ENCODE peak calls at places on chromosomes 11 and 22, in nine cellular contexts. One of them, this sample, is unnamed.

GRCh38 chr11:128300785-128301184 is 286.6 kb downstream of the ETS1 start:
- DNase-seq in NCI-H774: no peak
- DNase-seq in endothelial cell: no peak
- DNase-seq in HEK293T: no peak
- DNase-seq in SW 1271: no peak
- DNase-seq in AG08396: no peak
- DNase-seq in M059J: no peak
- DNase-seq in germinal center: no peak
- DNase-seq in stimulated activated CD4-positive, alpha-beta T cell treated with anti-CD3 and anti-CD28 coated beads, Interleukin-15, amount 100 ng/mL, for 1 hour: no peak
- DNase-seq in this sample: no peak

GRCh38 chr22:45164217-45165123 is 745 bp downstream of the NUP50 start:
- DNase-seq in AG08396: peak
- DNase-seq in M059J: peak
- DNase-seq in endothelial cell: peak
- DNase-seq in NCI-H774: no peak
- DNase-seq in germinal center: peak
- DNase-seq in stimulated activated CD4-positive, alpha-beta T cell treated with anti-CD3 and anti-CD28 coated beads, Interleukin-15, amount 100 ng/mL, for 1 hour: peak
- DNase-seq in HEK293T: peak
- DNase-seq in SW 1271: no peak
- DNase-seq in this sample: no peak

GRCh38 chr11:103649401-103649895 is 387.0 kb upstream of the DDI1 start:
- DNase-seq in HEK293T: no peak
- DNase-seq in germinal center: no peak
- DNase-seq in AG08396: no peak
- DNase-seq in stimulated activated CD4-positive, alpha-beta T cell treated with anti-CD3 and anti-CD28 coated beads, Interleukin-15, amount 100 ng/mL, for 1 hour: no peak
- DNase-seq in NCI-H774: no peak
- DNase-seq in SW 1271: no peak
- DNase-seq in endothelial cell: no peak
- DNase-seq in M059J: peak
- DNase-seq in this sample: no peak

GRCh38 chr11:118841469-118842222 is 42.0 kb upstream of the CXCR5 start:
- DNase-seq in M059J: no peak
- DNase-seq in stimulated activated CD4-positive, alpha-beta T cell treated with anti-CD3 and anti-CD28 coated beads, Interleukin-15, amount 100 ng/mL, for 1 hour: peak
- DNase-seq in AG08396: no peak
- DNase-seq in endothelial cell: no peak
- DNase-seq in germinal center: peak
- DNase-seq in SW 1271: no peak
- DNase-seq in HEK293T: no peak
- DNase-seq in NCI-H774: no peak
- DNase-seq in this sample: no peak

GRCh38 chr22:48704335-48704734 is 1123.3 kb downstream of the BRD1 start:
- DNase-seq in AG08396: no peak
- DNase-seq in SW 1271: no peak
- DNase-seq in germinal center: no peak
- DNase-seq in M059J: no peak
- DNase-seq in HEK293T: no peak
- DNase-seq in endothelial cell: no peak
- DNase-seq in NCI-H774: no peak
- DNase-seq in stimulated activated CD4-positive, alpha-beta T cell treated with anti-CD3 and anti-CD28 coated beads, Interleukin-15, amount 100 ng/mL, for 1 hour: no peak
- DNase-seq in this sample: no peak

GRCh38 chr22:25051983-25052710 is 99.6 kb downstream of the KIAA1671 start:
- DNase-seq in SW 1271: no peak
- DNase-seq in HEK293T: no peak
- DNase-seq in AG08396: no peak
- DNase-seq in endothelial cell: no peak
- DNase-seq in stimulated activated CD4-positive, alpha-beta T cell treated with anti-CD3 and anti-CD28 coated beads, Interleukin-15, amount 100 ng/mL, for 1 hour: no peak
- DNase-seq in NCI-H774: peak
- DNase-seq in germinal center: no peak
- DNase-seq in M059J: no peak
- DNase-seq in this sample: peak

GRCh38 chr11:17519031-17519430 is 25.2 kb downstream of the USH1C start:
- DNase-seq in AG08396: no peak
- DNase-seq in HEK293T: no peak
- DNase-seq in NCI-H774: no peak
- DNase-seq in stimulated activated CD4-positive, alpha-beta T cell treated with anti-CD3 and anti-CD28 coated beads, Interleukin-15, amount 100 ng/mL, for 1 hour: no peak
- DNase-seq in endothelial cell: no peak
- DNase-seq in germinal center: no peak
- DNase-seq in SW 1271: no peak
- DNase-seq in M059J: no peak
- DNase-seq in this sample: no peak

GRCh38 chr22:40023226-40023925 is 28.6 kb downstream of the FAM83F start:
- DNase-seq in M059J: no peak
- DNase-seq in germinal center: no peak
- DNase-seq in SW 1271: no peak
- DNase-seq in AG08396: no peak
- DNase-seq in endothelial cell: no peak
- DNase-seq in NCI-H774: no peak
- DNase-seq in stimulated activated CD4-positive, alpha-beta T cell treated with anti-CD3 and anti-CD28 coated beads, Interleukin-15, amount 100 ng/mL, for 1 hour: no peak
- DNase-seq in HEK293T: no peak
- DNase-seq in this sample: no peak

GRCh38 chr11:112878228-112878627 is 83.0 kb upstream of the NCAM1 start:
- DNase-seq in stimulated activated CD4-positive, alpha-beta T cell treated with anti-CD3 and anti-CD28 coated beads, Interleukin-15, amount 100 ng/mL, for 1 hour: no peak
- DNase-seq in germinal center: no peak
- DNase-seq in M059J: no peak
- DNase-seq in NCI-H774: no peak
- DNase-seq in SW 1271: no peak
- DNase-seq in HEK293T: no peak
- DNase-seq in AG08396: no peak
- DNase-seq in endothelial cell: no peak
- DNase-seq in this sample: no peak

GRCh38 chr11:123381817-123382554 is 48.1 kb upstream of the GRAMD1B start:
- DNase-seq in AG08396: no peak
- DNase-seq in endothelial cell: no peak
- DNase-seq in germinal center: no peak
- DNase-seq in NCI-H774: no peak
- DNase-seq in SW 1271: no peak
- DNase-seq in M059J: no peak
- DNase-seq in HEK293T: no peak
- DNase-seq in stimulated activated CD4-positive, alpha-beta T cell treated with anti-CD3 and anti-CD28 coated beads, Interleukin-15, amount 100 ng/mL, for 1 hour: no peak
- DNase-seq in this sample: no peak

GRCh38 chr22:41021039-41021654 is 70.0 kb downstream of the RBX1 start:
- DNase-seq in stimulated activated CD4-positive, alpha-beta T cell treated with anti-CD3 and anti-CD28 coated beads, Interleukin-15, amount 100 ng/mL, for 1 hour: no peak
- DNase-seq in NCI-H774: no peak
- DNase-seq in M059J: no peak
- DNase-seq in germinal center: no peak
- DNase-seq in endothelial cell: no peak
- DNase-seq in SW 1271: no peak
- DNase-seq in HEK293T: no peak
- DNase-seq in AG08396: no peak
- DNase-seq in this sample: no peak

GRCh38 chr11:96263361-96263763 is 79.6 kb downstream of the MAML2 start:
- DNase-seq in germinal center: no peak
- DNase-seq in stimulated activated CD4-positive, alpha-beta T cell treated with anti-CD3 and anti-CD28 coated beads, Interleukin-15, amount 100 ng/mL, for 1 hour: no peak
- DNase-seq in HEK293T: no peak
- DNase-seq in SW 1271: peak
- DNase-seq in M059J: peak
- DNase-seq in AG08396: peak
- DNase-seq in NCI-H774: no peak
- DNase-seq in endothelial cell: no peak
- DNase-seq in this sample: no peak

GRCh38 chr22:38180841-38181452 is 683 bp downstream of the PLA2G6 start:
- DNase-seq in stimulated activated CD4-positive, alpha-beta T cell treated with anti-CD3 and anti-CD28 coated beads, Interleukin-15, amount 100 ng/mL, for 1 hour: no peak
- DNase-seq in HEK293T: no peak
- DNase-seq in NCI-H774: no peak
- DNase-seq in endothelial cell: no peak
- DNase-seq in SW 1271: peak
- DNase-seq in AG08396: no peak
- DNase-seq in germinal center: peak
- DNase-seq in M059J: no peak
- DNase-seq in this sample: no peak

GRCh38 chr11:27902981-27903624 is 202.8 kb upstream of the BDNF start:
- DNase-seq in SW 1271: no peak
- DNase-seq in AG08396: peak
- DNase-seq in HEK293T: no peak
- DNase-seq in endothelial cell: no peak
- DNase-seq in M059J: peak
- DNase-seq in germinal center: no peak
- DNase-seq in NCI-H774: no peak
- DNase-seq in stimulated activated CD4-positive, alpha-beta T cell treated with anti-CD3 and anti-CD28 coated beads, Interleukin-15, amount 100 ng/mL, for 1 hour: no peak
- DNase-seq in this sample: no peak

GRCh38 chr11:79018371-79018849 is 422.4 kb downstream of the TENM4 start:
- DNase-seq in endothelial cell: no peak
- DNase-seq in stimulated activated CD4-positive, alpha-beta T cell treated with anti-CD3 and anti-CD28 coated beads, Interleukin-15, amount 100 ng/mL, for 1 hour: no peak
- DNase-seq in HEK293T: no peak
- DNase-seq in SW 1271: no peak
- DNase-seq in M059J: peak
- DNase-seq in NCI-H774: no peak
- DNase-seq in germinal center: no peak
- DNase-seq in AG08396: peak
- DNase-seq in this sample: no peak

GRCh38 chr11:6402561-6402981 is 12.3 kb downstream of the SMPD1 start:
- DNase-seq in M059J: peak
- DNase-seq in AG08396: no peak
- DNase-seq in germinal center: peak
- DNase-seq in HEK293T: no peak
- DNase-seq in endothelial cell: no peak
- DNase-seq in SW 1271: no peak
- DNase-seq in stimulated activated CD4-positive, alpha-beta T cell treated with anti-CD3 and anti-CD28 coated beads, Interleukin-15, amount 100 ng/mL, for 1 hour: no peak
- DNase-seq in NCI-H774: no peak
- DNase-seq in this sample: no peak

GRCh38 chr22:29603358-29604191 is at the start of gene NF2:
- DNase-seq in endothelial cell: peak
- DNase-seq in germinal center: peak
- DNase-seq in stimulated activated CD4-positive, alpha-beta T cell treated with anti-CD3 and anti-CD28 coated beads, Interleukin-15, amount 100 ng/mL, for 1 hour: peak
- DNase-seq in NCI-H774: peak
- DNase-seq in AG08396: peak
- DNase-seq in M059J: peak
- DNase-seq in SW 1271: peak
- DNase-seq in HEK293T: peak
- DNase-seq in this sample: peak

GRCh38 chr22:33803883-33804282 is 116.4 kb downstream of the LARGE1 start:
- DNase-seq in stimulated activated CD4-positive, alpha-beta T cell treated with anti-CD3 and anti-CD28 coated beads, Interleukin-15, amount 100 ng/mL, for 1 hour: no peak
- DNase-seq in germinal center: no peak
- DNase-seq in NCI-H774: no peak
- DNase-seq in SW 1271: no peak
- DNase-seq in M059J: no peak
- DNase-seq in HEK293T: no peak
- DNase-seq in AG08396: no peak
- DNase-seq in endothelial cell: no peak
- DNase-seq in this sample: peak

This sample was measured in LNCaP clone FGC.